ENCODE peak calls at places on chromosome 11, in nine cellular contexts. T is Jurkat, Clone E6-1; X is neural crest cell; M is T-helper 2 cell; I is GM12865; W is posterior cingulate gyrus; B is pancreas; J is heart left ventricle; L is KG1. H is an unnamed sample.

GRCh38 chr11:110827276-110827675 is 115.0 kb upstream of the ARHGAP20 start:
- DNase-seq in W (no peak), I (no peak), J (no peak), M (no peak), B (no peak), T (no peak), L (no peak), X (no peak), H (no peak)

GRCh38 chr11:130166457-130166784 is 6.8 kb downstream of the ST14 start:
- DNase-seq in L (no peak), X (no peak), M (no peak), W (no peak), J (peak; percentile 40), T (no peak), B (no peak), I (peak; percentile 22), H (peak; percentile 77)

GRCh38 chr11:5367461-5368074 is 16.0 kb upstream of the OR51M1 start:
- DNase-seq in B (no peak), W (no peak), T (no peak), I (no peak), L (no peak), X (no peak), M (no peak), J (no peak), H (no peak)

GRCh38 chr11:26088391-26088790 is 243.5 kb upstream of the ANO3 start:
- DNase-seq in I (no peak), J (no peak), M (no peak), B (no peak), W (no peak), T (no peak), X (no peak), L (no peak), H (no peak)

GRCh38 chr11:47176328-47177228 is at the start of gene ARFGAP2:
- DNase-seq in B (peak; percentile 97), I (peak; percentile 98), L (peak; percentile 86), J (peak; percentile 98), M (peak; percentile 95), W (peak; percentile 94), T (peak; percentile 90), X (peak; percentile 90), H (peak; percentile 95)

GRCh38 chr11:45901646-45902045 is 5.4 kb downstream of the FREY1 start:
- DNase-seq in T (no peak), J (no peak), X (peak; percentile 41), L (no peak), I (no peak), M (no peak), B (no peak), W (peak; percentile 85), H (no peak)

GRCh38 chr11:128513915-128514681 is 73.3 kb downstream of the ETS1 start:
- DNase-seq in J (no peak), B (no peak), T (no peak), L (no peak), X (no peak), M (no peak), I (no peak), W (no peak), H (no peak)

GRCh38 chr11:19226378-19227195 is 14.2 kb downstream of the E2F8 start:
- DNase-seq in B (no peak), L (no peak), J (no peak), I (no peak), W (no peak), M (no peak), X (no peak), T (no peak), H (no peak)

GRCh38 chr11:60370811-60371297 is 7.5 kb upstream of the MS4A7 start:
- DNase-seq in I (no peak), W (no peak), B (no peak), J (no peak), L (no peak), X (no peak), M (no peak), T (no peak), H (no peak)

GRCh38 chr11:2211113-2211971 is 39.7 kb upstream of the TH start:
- DNase-seq in X (no peak), I (no peak), T (no peak), L (no peak), B (peak; percentile 65), J (no peak), M (no peak), W (no peak), H (no peak)

GRCh38 chr11:10429526-10429925 is 25.5 kb upstream of the AMPD3 start:
- DNase-seq in T (no peak), W (no peak), M (no peak), L (no peak), J (no peak), I (no peak), B (no peak), X (no peak), H (no peak)

GRCh38 chr11:130675456-130675855 is 227.0 kb downstream of the ADAMTS15 start:
- DNase-seq in X (no peak), B (no peak), I (no peak), L (no peak), J (peak; percentile 93), M (no peak), T (no peak), W (no peak), H (no peak)

GRCh38 chr11:38784164-38784563 is 2186.1 kb upstream of the RAG2 start:
- DNase-seq in I (no peak), T (no peak), W (no peak), M (no peak), J (no peak), X (no peak), L (no peak), B (no peak), H (no peak)

GRCh38 chr11:32435152-32435480 is 223 bp downstream of the WT1 start:
- DNase-seq in I (no peak), W (no peak), J (no peak), M (no peak), L (no peak), T (no peak), B (no peak), X (no peak), H (no peak)

GRCh38 chr11:86484164-86484794 is 109.6 kb downstream of the CCDC81 start:
- DNase-seq in J (peak; percentile 71), X (no peak), L (no peak), M (no peak), I (no peak), T (no peak), W (no peak), B (no peak), H (no peak)

GRCh38 chr11:128182844-128183243 is 404.5 kb downstream of the ETS1 start:
- DNase-seq in I (no peak), X (no peak), B (no peak), L (no peak), M (no peak), T (no peak), J (no peak), W (no peak), H (no peak)

GRCh38 chr11:30282289-30282631 is 40.6 kb upstream of the ARL14EP start:
- DNase-seq in I (peak; percentile 79), L (peak; percentile 19), X (no peak), J (no peak), M (peak; percentile 52), T (peak; percentile 67), B (no peak), W (no peak), H (no peak)